ENCODE peak calls at places on chromosomes 7 and 10, in ten cellular contexts. N, O, Z, B, A, Q, M, U, F and S are unnamed samples.

GRCh38 chr10:109783286-109783685 is 140.0 kb downstream of the XPNPEP1 start:
- DNase-seq in Z (no peak), Q (no peak), A (no peak), O (no peak), F (no peak), B (no peak), U (no peak), M (no peak), N (no peak), S (no peak)

GRCh38 chr10:76563286-76563685 is 1074.3 kb downstream of the KCNMA1 start:
- DNase-seq in U (no peak), A (no peak), N (no peak), Z (no peak), O (no peak), Q (no peak), M (no peak), F (no peak), B (no peak), S (no peak)

GRCh38 chr10:116637830-116638229 is 17.1 kb downstream of the PNLIPRP2 start:
- DNase-seq in Q (no peak), F (no peak), U (no peak), A (no peak), B (no peak), M (no peak), O (no peak), N (no peak), Z (no peak), S (no peak)

GRCh38 chr7:103124429-103124979 is 24.4 kb downstream of the NAPEPLD start:
- DNase-seq in A (no peak), U (no peak), N (no peak), B (no peak), M (no peak), F (no peak), Z (no peak), Q (no peak), O (no peak), S (no peak)

GRCh38 chr10:86863443-86863842 is 94.0 kb downstream of the MMRN2 start:
- DNase-seq in M (no peak), F (no peak), A (no peak), O (no peak), N (no peak), Z (no peak), U (no peak), Q (no peak), B (no peak), S (no peak)

GRCh38 chr10:20743142-20743541 is 154.0 kb downstream of the NEBL start:
- DNase-seq in Z (no peak), U (no peak), M (no peak), O (no peak), F (no peak), Q (no peak), A (no peak), B (no peak), N (no peak), S (no peak)

GRCh38 chr7:141462958-141463357 is 88.3 kb upstream of the AGK start:
- DNase-seq in A (no peak), N (no peak), U (no peak), M (no peak), Q (no peak), O (no peak), F (no peak), Z (peak), B (no peak), S (no peak)

GRCh38 chr7:70935311-70935710 is 196.6 kb upstream of the GALNT17 start:
- DNase-seq in N (no peak), O (no peak), M (no peak), Z (no peak), Q (no peak), F (no peak), A (no peak), U (no peak), B (no peak), S (no peak)

GRCh38 chr10:3118621-3119020 is 51.3 kb downstream of the PFKP start:
- DNase-seq in M (no peak), O (no peak), Z (no peak), B (no peak), N (no peak), Q (no peak), F (no peak), A (no peak), U (no peak), S (no peak)

GRCh38 chr10:16984242-16984641 is 145.4 kb downstream of the CUBN start:
- DNase-seq in Q (no peak), B (no peak), O (no peak), A (no peak), Z (no peak), F (no peak), M (no peak), N (no peak), U (no peak), S (no peak)

GRCh38 chr7:96061844-96062243 is 260.1 kb downstream of the SLC25A13 start:
- DNase-seq in F (no peak), U (no peak), Q (no peak), Z (no peak), B (no peak), A (no peak), M (no peak), N (no peak), O (no peak), S (no peak)